ENCODE peak calls at places on chromosomes 7 and 10, in eight cellular contexts. K is lower lobe of right lung, A is astrocyte, V is right lobe of liver, O is breast epithelium, X is uterus, M is endothelial cell of umbilical vein, W is Peyer's patch. N is an unnamed sample.

GRCh38 chr10:117551322-117552155 is 9.0 kb downstream of the EMX2 start:
- DNase-seq in K (no peak), A (no peak), V (no peak), O (no peak), X (peak; percentile 45), M (no peak), W (no peak), N (no peak)

GRCh38 chr7:140082770-140083169 is 20.0 kb upstream of the PARP12 start:
- DNase-seq in K (no peak), A (no peak), V (no peak), O (no peak), X (no peak), M (no peak), W (no peak), N (no peak)

GRCh38 chr10:47013469-47014169 is 102.4 kb downstream of the PTPN20 start:
- DNase-seq in K (peak; percentile 34), A (no peak), V (peak; percentile 7), O (no peak), X (no peak), M (no peak), W (no peak), N (no peak)

GRCh38 chr7:76430211-76430610 is 5.5 kb downstream of the ZP3 start:
- DNase-seq in K (no peak), A (no peak), V (no peak), O (no peak), X (no peak), M (no peak), W (peak; percentile 33), N (no peak)

GRCh38 chr7:69283421-69283820 is 314.9 kb upstream of the AUTS2 start:
- DNase-seq in K (no peak), A (peak; percentile 76), V (no peak), O (no peak), X (peak; percentile 40), M (no peak), W (no peak), N (no peak)

GRCh38 chr7:94511763-94512162 is 2.2 kb downstream of the CASD1 start:
- DNase-seq in K (no peak), A (peak; percentile 25), V (no peak), O (no peak), X (no peak), M (peak; percentile 6), W (no peak), N (no peak)

GRCh38 chr10:131249957-131250347 is 61.6 kb downstream of the TCERG1L start:
- DNase-seq in K (no peak), A (no peak), V (no peak), O (peak; percentile 25), X (no peak), M (no peak), W (no peak), N (no peak)

GRCh38 chr10:62085821-62086220 is 182.8 kb downstream of the RTKN2 start:
- DNase-seq in K (no peak), A (no peak), V (no peak), O (no peak), X (no peak), M (no peak), W (no peak), N (no peak)

GRCh38 chr7:136741941-136742340 is 126.5 kb upstream of the CHRM2 start:
- DNase-seq in K (no peak), A (no peak), V (no peak), O (no peak), X (no peak), M (no peak), W (no peak), N (no peak)

GRCh38 chr7:75980126-75980864 is 14.1 kb downstream of the TMEM120A start:
- DNase-seq in K (no peak), A (no peak), V (peak; percentile 91), O (no peak), X (peak; percentile 36), M (no peak), W (peak; percentile 94), N (no peak)

GRCh38 chr7:150441524-150441923 is 8.9 kb upstream of the GIMAP8 start:
- DNase-seq in K (no peak), A (no peak), V (no peak), O (no peak), X (no peak), M (no peak), W (no peak), N (no peak)

GRCh38 chr7:143391462-143392404 is 10.6 kb downstream of the ZYX start:
- DNase-seq in K (no peak), A (peak; percentile 87), V (peak; percentile 55), O (no peak), X (peak; percentile 85), M (peak; percentile 84), W (peak; percentile 64), N (no peak)

GRCh38 chr10:59234194-59234593 is 57.8 kb downstream of the PHYHIPL start:
- DNase-seq in K (no peak), A (peak; percentile 6), V (no peak), O (no peak), X (no peak), M (no peak), W (no peak), N (no peak)

GRCh38 chr10:125592897-125593296 is 90.1 kb downstream of the TEX36 start:
- DNase-seq in K (no peak), A (no peak), V (no peak), O (no peak), X (no peak), M (no peak), W (no peak), N (no peak)

GRCh38 chr10:78292987-78293865 is 259.6 kb downstream of the RPS24 start:
- DNase-seq in K (no peak), A (peak; percentile 19), V (no peak), O (no peak), X (no peak), M (no peak), W (no peak), N (no peak)

GRCh38 chr7:151063212-151063561 is 3.8 kb downstream of the SLC4A2 start:
- DNase-seq in K (no peak), A (peak; percentile 57), V (peak; percentile 62), O (no peak), X (peak; percentile 75), M (no peak), W (peak; percentile 61), N (no peak)

GRCh38 chr10:127922675-127923366 is 15.9 kb downstream of the PTPRE start:
- DNase-seq in K (peak; percentile 91), A (peak; percentile 96), V (peak; percentile 57), O (no peak), X (no peak), M (peak; percentile 74), W (no peak), N (no peak)

GRCh38 chr7:100630066-100630465 is 11.3 kb downstream of the TFR2 start:
- DNase-seq in K (no peak), A (no peak), V (no peak), O (no peak), X (no peak), M (no peak), W (no peak), N (no peak)

GRCh38 chr7:100626055-100626454 is 13.7 kb downstream of the MOSPD3 start:
- DNase-seq in K (no peak), A (no peak), V (no peak), O (no peak), X (no peak), M (no peak), W (no peak), N (no peak)

GRCh38 chr7:100627238-100627549 is 14.2 kb downstream of the TFR2 start:
- DNase-seq in K (no peak), A (no peak), V (peak; percentile 26), O (no peak), X (no peak), M (no peak), W (no peak), N (no peak)

GRCh38 chr7:100626530-100627237 is 14.3 kb downstream of the MOSPD3 start:
- DNase-seq in K (peak; percentile 87), A (peak; percentile 67), V (peak; percentile 89), O (peak; percentile 80), X (peak; percentile 83), M (peak; percentile 83), W (peak; percentile 95), N (peak; percentile 84)

GRCh38 chr7:100629117-100629711 is 12.1 kb downstream of the TFR2 start:
- DNase-seq in K (no peak), A (no peak), V (peak; percentile 19), O (no peak), X (no peak), M (no peak), W (no peak), N (no peak)
- H3K27me3 ChIP-seq in K (peaks cover 14% of the 10 kb centered on the region), A (peaks cover 15% of the 10 kb centered on the region), V (no peaks in the 10 kb centered on the region), O (no peaks in the 10 kb centered on the region), X (peaks cover 3% of the 10 kb centered on the region), M (peaks cover 3% of the 10 kb centered on the region), W (no peaks in the 10 kb centered on the region), N (no peaks in the 10 kb centered on the region)

DNA sequence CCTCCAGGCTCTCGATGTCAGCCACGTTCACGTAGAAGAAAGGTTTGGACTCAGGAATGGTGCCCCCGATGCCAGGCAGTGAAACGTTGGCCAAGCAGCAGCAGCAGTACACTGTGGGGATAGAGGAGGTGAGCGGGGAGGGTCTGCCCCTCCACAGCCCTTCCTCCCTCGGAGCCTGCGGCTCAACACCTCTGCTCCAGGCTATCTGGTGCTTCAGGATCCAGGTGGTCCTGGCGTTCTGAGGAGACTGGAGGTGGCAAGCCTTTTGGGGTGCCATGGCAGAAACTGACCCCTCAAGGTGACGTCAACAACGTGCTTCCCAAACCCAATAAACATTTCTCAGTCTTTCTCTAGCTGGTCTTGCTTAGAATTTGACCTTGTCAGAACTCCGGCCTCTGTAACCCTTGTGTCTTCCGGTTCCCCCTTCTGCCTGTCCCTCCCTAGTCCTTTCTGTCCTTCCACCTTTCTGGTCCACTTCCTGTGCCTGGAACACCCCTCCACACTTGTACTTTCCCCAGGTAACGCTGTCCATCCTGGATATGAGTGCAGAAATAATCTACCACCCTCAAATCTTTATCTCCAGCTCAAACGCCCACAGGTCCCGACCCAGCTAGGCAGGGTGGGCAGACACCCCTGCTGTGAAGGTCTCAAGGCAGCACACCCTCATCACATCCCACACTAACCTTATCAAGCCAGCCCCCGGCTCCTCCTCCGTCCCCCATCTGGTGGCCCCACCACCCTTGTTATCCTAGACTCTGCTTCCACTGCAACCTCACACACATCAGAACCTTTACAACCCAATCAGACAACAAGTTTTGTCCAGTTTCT is 36.5 kb downstream of the DENND11 start:
- DNase-seq in K (no peak), A (no peak), V (no peak), O (no peak), X (no peak), M (no peak), W (no peak), N (no peak)
- TF ChIP-seq CTCF in K (no peak), A (no peak), V (no peak), O (no peak), X (no peak), M (no peak), W (no peak), N (no peak)

GRCh38 chr10:104340099-104340594 is 1.9 kb upstream of the ITPRIP start:
- DNase-seq in K (no peak), A (no peak), V (no peak), O (no peak), X (no peak), M (no peak), W (no peak), N (no peak)
- H3K27ac ChIP-seq in K (peak overlapping the region; percentile 99), A (peak overlapping the region; percentile 99), V (peak overlapping the region; percentile 96), O (peak overlapping the region; percentile 91), X (peak overlapping the region; percentile 97), M (peak overlapping the region; percentile 100), W (peak overlapping the region; percentile 90), N (no peak overlapping the region)

DNA sequence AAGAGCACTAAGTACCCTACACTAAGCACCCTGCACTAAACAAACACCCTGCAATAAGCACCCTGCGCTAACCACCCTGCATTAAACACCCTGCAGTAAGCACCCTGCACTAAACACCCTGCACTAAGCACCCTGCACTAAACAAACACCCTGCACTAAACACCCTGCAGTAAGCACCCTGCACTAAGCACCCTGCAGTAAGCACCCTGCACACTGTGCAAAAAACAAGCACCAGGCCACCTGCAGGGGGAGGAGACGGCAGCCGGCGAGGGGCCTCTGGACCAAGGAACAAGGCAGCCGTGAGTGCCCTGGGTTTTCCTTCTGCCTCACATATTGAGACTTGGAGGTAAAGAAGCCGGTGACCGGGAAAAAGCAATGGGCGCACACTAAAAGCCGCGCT is 30.2 kb downstream of the KNDC1 start:
- DNase-seq in K (no peak), A (no peak), V (no peak), O (no peak), X (no peak), M (no peak), W (no peak), N (no peak)
- H3K27me3 ChIP-seq in K (peaks cover 6% of the 10 kb centered on the region), A (no peaks in the 10 kb centered on the region), V (no peaks in the 10 kb centered on the region), O (peaks cover under 1% of the 10 kb centered on the region), X (no peaks in the 10 kb centered on the region), M (no peaks in the 10 kb centered on the region), W (no peaks in the 10 kb centered on the region), N (no peaks in the 10 kb centered on the region)

N was measured in CD4-positive, alpha-beta T cell.